ENCODE peak calls at places on chromosome 22, in eight cellular contexts. E is CD4-positive, alpha-beta T cell; O is kidney epithelial cell; B is heart right ventricle; V is GM13976; J is activated CD8-positive, alpha-beta memory T cell treated with anti-CD3 and anti-CD28 coated beads, Interleukin-2, amount 10 ng/mL, durations not matched to agents 7 days and 5 days; I is ELR; L is NCI-H460. Y is an unnamed sample.

GRCh38 chr22:43592470-43592869 is 180.7 kb downstream of the MPPED1 start:
- DNase-seq in E (no peak), O (no peak), B (no peak), V (no peak), J (no peak), I (no peak), L (no peak), Y (no peak)

GRCh38 chr22:50422961-50423815 is 51.6 kb downstream of the SBF1 start:
- DNase-seq in E (no peak), O (no peak), B (no peak), V (no peak), J (no peak), I (no peak), L (no peak), Y (no peak)

GRCh38 chr22:48640890-48641771 is 1186.5 kb downstream of the BRD1 start:
- DNase-seq in E (no peak), O (no peak), B (no peak), V (no peak), J (no peak), I (no peak), L (no peak), Y (no peak)

GRCh38 chr22:38017939-38018885 is 33.9 kb upstream of the SOX10 start:
- DNase-seq in E (no peak), O (no peak), B (no peak), V (no peak), J (no peak), I (no peak), L (no peak), Y (no peak)

GRCh38 chr22:36355362-36355761 is 32.4 kb downstream of the MYH9 start:
- DNase-seq in E (no peak), O (no peak), B (no peak), V (peak; percentile 59), J (no peak), I (no peak), L (no peak), Y (no peak)

GRCh38 chr22:27975381-27976013 is 56.4 kb upstream of the PITPNB start:
- DNase-seq in E (no peak), O (no peak), B (no peak), V (no peak), J (no peak), I (no peak), L (no peak), Y (no peak)

GRCh38 chr22:38882480-38882879 is 10.5 kb upstream of the CBX6 start:
- DNase-seq in E (no peak), O (no peak), B (no peak), V (no peak), J (no peak), I (no peak), L (no peak), Y (no peak)

GRCh38 chr22:18062421-18062820 is 15.4 kb upstream of the PEX26 start:
- DNase-seq in E (no peak), O (no peak), B (no peak), V (no peak), J (no peak), I (peak; percentile 56), L (no peak), Y (no peak)

GRCh38 chr22:36870250-36870649 is 9.4 kb downstream of the NCF4 start:
- DNase-seq in E (no peak), O (no peak), B (no peak), V (no peak), J (no peak), I (peak; percentile 63), L (no peak), Y (no peak)

GRCh38 chr22:18012528-18012927 is 11.8 kb downstream of the MICAL3 start:
- DNase-seq in E (no peak), O (peak; percentile 78), B (no peak), V (no peak), J (no peak), I (peak; percentile 84), L (no peak), Y (no peak)

GRCh38 chr22:33757443-33758124 is 162.7 kb downstream of the LARGE1 start:
- DNase-seq in E (no peak), O (no peak), B (no peak), V (no peak), J (no peak), I (no peak), L (no peak), Y (no peak)

GRCh38 chr22:45656577-45656976 is 15.1 kb upstream of the ATXN10 start:
- DNase-seq in E (no peak), O (no peak), B (no peak), V (no peak), J (no peak), I (no peak), L (no peak), Y (no peak)

Y was measured in iPS DF 19.7.